ENCODE peak calls at places on chromosomes 12 and 14, in six cellular contexts. F is activated CD4-positive, CD25-positive, alpha-beta regulatory T cell; Q is NCI-H187 treated with DMSO at 0.1 percent for 48 hours; N is KBM-7; Y is AG09309; S is BE2C. A is an unnamed sample.

GRCh38 chr12:106178582-106178981 is 39.8 kb upstream of the NUAK1 start:
- DNase-seq in F (no peak), Q (no peak), N (no peak), Y (no peak), S (no peak), A (no peak)

GRCh38 chr12:54711664-54712063 is 63.5 kb upstream of the DCD start:
- DNase-seq in F (no peak), Q (no peak), N (no peak), Y (no peak), S (no peak), A (no peak)

GRCh38 chr12:106138646-106139421 is at the start of gene NUAK1:
- DNase-seq in F (no peak), Q (no peak), N (no peak), Y (no peak), S (peak), A (no peak)

GRCh38 chr12:3882396-3882795 is 9.2 kb upstream of the PARP11 start:
- DNase-seq in F (no peak), Q (no peak), N (no peak), Y (no peak), S (no peak), A (no peak)

GRCh38 chr14:34012978-34013713 is 62.3 kb upstream of the EGLN3 start:
- DNase-seq in F (no peak), Q (no peak), N (peak), Y (no peak), S (no peak), A (no peak)

GRCh38 chr14:68748260-68748659 is 44.6 kb downstream of the ZFP36L1 start:
- DNase-seq in F (no peak), Q (no peak), N (no peak), Y (no peak), S (no peak), A (no peak)

GRCh38 chr12:33427071-33427470 is 12.5 kb downstream of the SYT10 start:
- DNase-seq in F (no peak), Q (no peak), N (peak), Y (no peak), S (no peak), A (no peak)

GRCh38 chr14:20503905-20504304 is 1.4 kb upstream of the RNASE10 start:
- DNase-seq in F (no peak), Q (no peak), N (peak), Y (no peak), S (no peak), A (no peak)

GRCh38 chr12:47370421-47370820 is 290.7 kb upstream of the AMIGO2 start:
- DNase-seq in F (no peak), Q (no peak), N (no peak), Y (no peak), S (no peak), A (no peak)

GRCh38 chr12:11743333-11743732 is 93.9 kb downstream of the ETV6 start:
- DNase-seq in F (no peak), Q (no peak), N (no peak), Y (no peak), S (no peak), A (no peak)

GRCh38 chr12:88553941-88554658 is 26.2 kb downstream of the KITLG start:
- DNase-seq in F (no peak), Q (peak), N (peak), Y (peak), S (no peak), A (peak)